ENCODE peak calls at places on chromosome 1, in five cellular contexts. X, J, C, F and R are unnamed samples.

GRCh38 chr1:43976045-43976444 is 1.3 kb downstream of the ATP6V0B start:
- DNase-seq in C (no peak), J (no peak), X (no peak), F (no peak), R (no peak)

GRCh38 chr1:239814306-239814881 is 277.3 kb upstream of the FMN2 start:
- DNase-seq in J (peak; percentile 30), F (no peak), X (no peak), C (no peak), R (peak; percentile 69)

GRCh38 chr1:207933205-207933800 is 22.4 kb upstream of the CD34 start:
- DNase-seq in X (no peak), J (no peak), F (no peak), C (no peak), R (no peak)

GRCh38 chr1:29669488-29669871 is 433.2 kb downstream of the PTPRU start:
- DNase-seq in C (no peak), F (no peak), X (no peak), J (no peak), R (no peak)

GRCh38 chr1:223227486-223228196 is 84.6 kb upstream of the TLR5 start:
- DNase-seq in F (no peak), X (no peak), J (no peak), C (no peak), R (no peak)

GRCh38 chr1:65722461-65722860 is 70.2 kb upstream of the PDE4B start:
- DNase-seq in F (no peak), C (no peak), X (no peak), J (no peak), R (no peak)

GRCh38 chr1:16012590-16013219 is 5.1 kb downstream of the HSPB7 start:
- DNase-seq in X (no peak), C (peak; percentile 73), F (peak; percentile 55), J (peak; percentile 87), R (peak; percentile 65)

GRCh38 chr1:245683377-245683716 is 528.6 kb downstream of the KIF26B start:
- DNase-seq in F (no peak), J (no peak), X (no peak), C (no peak), R (no peak)

GRCh38 chr1:210250998-210251679 is 18.5 kb downstream of the SERTAD4 start:
- DNase-seq in J (peak; percentile 79), F (no peak), X (no peak), C (no peak), R (peak; percentile 59)

GRCh38 chr1:215192306-215192705 is 109.8 kb downstream of the KCNK2 start:
- DNase-seq in C (no peak), J (no peak), F (no peak), X (peak; percentile 21), R (no peak)

GRCh38 chr1:67134692-67135091 is at the start of gene C1orf141:
- DNase-seq in J (peak; percentile 62), F (no peak), X (no peak), C (no peak), R (no peak)

GRCh38 chr1:53375440-53375839 is 47.6 kb upstream of the LRP8 start:
- DNase-seq in X (no peak), C (no peak), J (peak; percentile 13), F (no peak), R (no peak)

GRCh38 chr1:234114648-234115307 is 210.3 kb downstream of the SLC35F3 start:
- DNase-seq in F (no peak), X (peak; percentile 24), C (no peak), J (peak; percentile 23), R (peak; percentile 28)

GRCh38 chr1:203422116-203422515 is 53.5 kb upstream of the PRELP start:
- DNase-seq in X (no peak), J (no peak), F (no peak), C (no peak), R (no peak)

GRCh38 chr1:14994148-14994547 is 159.4 kb upstream of the TMEM51 start:
- DNase-seq in F (no peak), X (no peak), C (no peak), J (no peak), R (no peak)

GRCh38 chr1:235930543-235930942 is 63.8 kb upstream of the LYST start:
- DNase-seq in X (no peak), C (no peak), J (no peak), F (no peak), R (peak; percentile 35)

GRCh38 chr1:167774710-167775109 is 52.9 kb downstream of the MPZL1 start:
- DNase-seq in J (no peak), C (no peak), F (no peak), X (no peak), R (no peak)

GRCh38 chr1:70044832-70045231 is 160.5 kb downstream of the LRRC40 start:
- DNase-seq in J (no peak), C (no peak), F (no peak), X (peak; percentile 26), R (no peak)

GRCh38 chr1:205715628-205716027 is 34.4 kb downstream of the NUCKS1 start:
- DNase-seq in X (no peak), C (no peak), J (no peak), F (no peak), R (no peak)

GRCh38 chr1:47738560-47739182 is 258.5 kb downstream of the TRABD2B start:
- DNase-seq in J (peak; percentile 79), X (no peak), C (no peak), F (no peak), R (peak; percentile 72)

GRCh38 chr1:10909697-10910489 is 102.6 kb upstream of the TARDBP start:
- DNase-seq in J (peak; percentile 92), F (no peak), X (no peak), C (no peak), R (peak; percentile 73)

GRCh38 chr1:37514350-37515184 is at the start of gene MEAF6:
- DNase-seq in X (peak; percentile 37), J (peak; percentile 81), C (peak; percentile 12), F (peak; percentile 17), R (peak; percentile 89)

GRCh38 chr1:147272042-147272441 is 29.6 kb downstream of the CHD1L start:
- DNase-seq in X (no peak), F (no peak), J (no peak), C (no peak), R (no peak)

GRCh38 chr1:84143796-84144565 is at the start of gene PRKACB:
- DNase-seq in F (no peak), J (no peak), X (no peak), C (no peak), R (no peak)

GRCh38 chr1:155698382-155699038 is 9.6 kb downstream of the DAP3 start:
- DNase-seq in X (no peak), C (no peak), J (no peak), F (no peak), R (no peak)

GRCh38 chr1:235403598-235403997 is 36.4 kb downstream of the TBCE start:
- DNase-seq in X (no peak), F (no peak), C (no peak), J (no peak), R (no peak)

GRCh38 chr1:196193891-196194559 is 414.2 kb downstream of the KCNT2 start:
- DNase-seq in X (no peak), C (no peak), F (no peak), J (no peak), R (no peak)

DNA sequence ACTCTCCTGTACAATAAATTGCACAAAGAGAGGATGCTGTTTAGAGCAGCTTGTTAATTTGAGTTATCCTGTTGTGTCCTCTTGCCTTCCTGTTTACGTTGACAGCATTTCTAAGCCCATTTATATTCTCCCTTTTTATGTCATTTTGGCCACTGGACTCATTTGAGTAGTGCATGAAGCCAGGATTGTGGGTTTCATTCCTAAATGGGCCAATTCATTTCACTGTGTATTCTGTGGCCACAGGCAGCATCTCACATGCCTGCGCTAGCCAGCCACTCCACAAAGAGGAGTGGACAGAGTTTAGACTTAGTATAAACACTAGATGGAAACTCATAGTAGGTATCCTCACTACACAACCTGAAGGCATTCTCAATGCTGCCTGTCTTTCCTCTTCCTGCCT is 73.4 kb downstream of the DTL start:
- DNase-seq in F (no peak), J (no peak), C (no peak), X (no peak), R (no peak)
- TF ChIP-seq CTCF in F (no peak), J (no peak), C (no peak), X (no peak), R (no peak)

DNA sequence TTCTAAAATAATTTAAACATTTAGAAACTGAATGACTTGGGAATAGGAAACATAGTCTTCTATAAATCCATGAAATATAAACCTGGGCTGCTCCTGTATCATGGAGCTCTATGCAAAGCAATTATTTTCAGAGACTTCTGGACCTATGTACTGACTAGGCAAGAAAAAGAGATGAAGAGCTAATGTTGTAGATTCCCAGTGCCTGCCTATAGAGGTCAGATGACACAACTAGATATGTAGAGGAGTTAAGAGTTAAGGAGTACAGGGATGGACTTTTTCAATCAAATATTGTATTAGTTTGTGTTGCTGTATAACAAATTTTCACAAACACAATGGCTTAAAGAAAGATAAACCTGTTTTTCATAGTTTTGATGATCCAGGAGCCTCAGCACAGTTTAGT is 1434.5 kb downstream of the KCNT2 start:
- DNase-seq in X (no peak), F (no peak), J (no peak), C (no peak), R (no peak)
- TF ChIP-seq CTCF in X (no peak), F (no peak), J (no peak), C (no peak), R (no peak)

GRCh38 chr1:115880981-115881672 is 40.2 kb upstream of the NHLH2 start:
- DNase-seq in J (no peak), X (no peak), F (no peak), C (no peak), R (no peak)

GRCh38 chr1:115877511-115877910 is 36.6 kb upstream of the NHLH2 start:
- DNase-seq in C (no peak), J (peak; percentile 23), X (no peak), F (no peak), R (no peak)

GRCh38 chr1:115874929-115875328 is 34.0 kb upstream of the NHLH2 start:
- DNase-seq in J (no peak), X (no peak), F (no peak), C (no peak), R (no peak)

GRCh38 chr1:115883240-115883639 is 42.3 kb upstream of the NHLH2 start:
- DNase-seq in J (no peak), F (no peak), C (no peak), X (no peak), R (no peak)

DNA sequence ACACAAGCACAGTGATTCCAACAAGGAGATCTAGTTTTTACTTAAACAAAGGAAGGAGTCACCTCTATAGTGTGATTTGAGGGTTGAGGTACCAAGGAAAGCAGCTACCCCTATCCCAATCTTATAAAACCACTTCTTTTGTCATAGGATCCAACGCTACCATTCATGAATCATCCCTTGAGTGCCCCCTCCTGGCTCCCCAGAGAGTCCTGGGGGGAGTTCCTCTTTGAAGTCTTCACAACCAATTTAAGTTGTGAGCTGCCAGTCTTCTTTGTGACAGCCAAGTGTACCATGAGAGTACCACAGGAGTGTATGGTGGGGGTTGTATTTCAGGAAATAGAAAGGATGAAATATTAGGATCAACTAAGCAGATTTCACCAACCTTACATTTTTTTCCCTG is 39.1 kb upstream of the NHLH2 start:
- DNase-seq in C (no peak), X (no peak), J (peak; percentile 20), F (no peak), R (no peak)
- TF ChIP-seq CTCF in C (no peak), X (no peak), J (no peak), F (no peak), R (no peak)

DNA sequence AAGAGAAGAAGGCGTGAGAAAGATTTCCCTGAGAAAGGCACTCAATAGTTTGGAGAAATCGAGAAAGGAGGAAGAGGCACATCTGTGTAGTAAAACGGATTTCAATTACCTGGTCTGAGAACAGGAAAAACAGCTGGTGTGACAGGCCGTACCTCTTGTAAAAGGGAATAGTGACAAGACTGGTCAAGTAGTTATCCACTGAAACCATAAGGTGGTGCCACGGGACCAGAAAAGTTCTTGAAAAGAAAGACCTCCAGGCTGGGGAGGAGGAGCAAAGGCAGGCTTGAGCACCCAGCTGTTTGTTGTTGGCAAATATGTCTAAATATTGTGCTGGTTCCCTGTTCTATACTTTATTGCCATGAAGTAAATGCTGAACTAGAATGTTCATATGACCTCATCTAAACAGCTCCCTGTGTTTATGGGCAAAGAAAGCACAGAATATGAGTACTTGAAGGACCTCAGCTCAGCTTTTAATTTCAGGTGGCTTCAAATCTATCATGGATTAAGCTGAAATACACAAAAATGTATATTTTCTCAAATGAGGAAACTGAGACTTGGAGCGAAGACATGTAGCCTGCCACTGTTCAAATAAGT is 4.0 kb downstream of the HAO2 start:
- DNase-seq in X (no peak), C (no peak), F (no peak), J (peak; percentile 69), R (peak; percentile 30)
- TF ChIP-seq CTCF in X (no peak), C (no peak), F (no peak), J (no peak), R (no peak)